ENCODE peak calls at places on chromosomes 5 and 9, in ten cellular contexts. P, A, X, K, Y, Q, N, Z, E and S are unnamed samples.

GRCh38 chr5:177419045-177419444 is 7.4 kb upstream of the GRK6 start:
- DNase-seq in X (no peak), Z (peak), Y (no peak), A (peak), K (no peak), Q (no peak), E (no peak), P (no peak), N (no peak), S (no peak)

GRCh38 chr5:65209341-65209740 is 272.4 kb downstream of the ADAMTS6 start:
- DNase-seq in E (no peak), K (peak), A (peak), Q (no peak), P (no peak), N (no peak), Y (no peak), Z (peak), X (no peak), S (no peak)

GRCh38 chr5:148229840-148230239 is 8.5 kb upstream of the MARCOL start:
- DNase-seq in Q (no peak), Z (no peak), N (no peak), X (no peak), K (no peak), P (no peak), Y (no peak), E (no peak), A (no peak), S (no peak)

GRCh38 chr9:137550958-137551655 is 572 bp upstream of the MRPL41 start:
- DNase-seq in K (no peak), Y (peak), E (no peak), P (no peak), A (peak), X (no peak), Q (no peak), Z (no peak), N (no peak), S (no peak)

GRCh38 chr5:3862906-3863305 is 267.3 kb downstream of the IRX1 start:
- DNase-seq in A (no peak), Y (no peak), Z (no peak), N (no peak), P (no peak), Q (no peak), X (no peak), K (no peak), E (no peak), S (no peak)

GRCh38 chr9:69579032-69579748 is 93.0 kb downstream of the APBA1 start:
- DNase-seq in P (no peak), K (no peak), Y (no peak), A (no peak), Z (no peak), Q (no peak), X (no peak), N (no peak), E (no peak), S (no peak)

GRCh38 chr5:137563646-137564474 is 64.7 kb upstream of the SPOCK1 start:
- DNase-seq in A (no peak), Z (peak), X (no peak), Y (no peak), P (no peak), N (no peak), E (no peak), Q (no peak), K (peak), S (no peak)

GRCh38 chr5:35029333-35029732 is 18.4 kb downstream of the AGXT2 start:
- DNase-seq in P (no peak), Y (no peak), E (no peak), X (no peak), K (no peak), N (no peak), A (no peak), Z (no peak), Q (no peak), S (no peak)

GRCh38 chr5:378301-378891 is 56.9 kb downstream of the AHRR start:
- DNase-seq in Z (no peak), E (peak), Y (no peak), K (no peak), Q (peak), A (no peak), X (no peak), P (no peak), N (peak), S (no peak)

GRCh38 chr5:124806857-124807196 is 60.4 kb upstream of the ZNF608 start:
- DNase-seq in P (no peak), Y (no peak), E (no peak), Z (no peak), K (no peak), X (no peak), Q (no peak), N (no peak), A (no peak), S (no peak)

GRCh38 chr5:88159591-88159990 is 109.1 kb downstream of the TMEM161B start:
- DNase-seq in Q (no peak), E (no peak), P (no peak), N (no peak), X (no peak), Z (no peak), A (no peak), K (no peak), Y (no peak), S (no peak)

GRCh38 chr9:112586600-112587155 is 100.1 kb downstream of the KIAA1958 start:
- DNase-seq in E (no peak), P (no peak), A (peak), Z (no peak), K (no peak), N (no peak), Q (no peak), Y (no peak), X (no peak), S (no peak)

GRCh38 chr9:134484479-134484878 is 157.1 kb upstream of the COL5A1 start:
- DNase-seq in A (no peak), X (no peak), N (no peak), E (no peak), P (no peak), K (no peak), Z (no peak), Y (peak), Q (no peak), S (no peak)

GRCh38 chr5:41637869-41638268 is 127.5 kb upstream of the PLCXD3 start:
- DNase-seq in P (no peak), X (no peak), A (no peak), Z (no peak), Q (no peak), Y (no peak), E (no peak), N (no peak), K (no peak), S (no peak)
- TF ChIP-seq CTCF in P (no peak), X (no peak), A (peak), Z (peak), Q (peak), Y (no peak), E (peak), N (no peak), K (no peak), S (no peak)

GRCh38 chr5:151924564-151925395 is at the start of gene GLRA1:
- DNase-seq in X (no peak), Z (no peak), K (no peak), Q (peak), A (peak), Y (peak), N (peak), E (peak), P (no peak), S (no peak)

GRCh38 chr5:151917931-151918330 is 6.7 kb downstream of the GLRA1 start:
- DNase-seq in Q (no peak), E (no peak), N (no peak), P (no peak), K (no peak), Y (no peak), X (no peak), A (no peak), Z (no peak), S (no peak)

GRCh38 chr5:151926186-151926585 is 1.5 kb upstream of the GLRA1 start:
- DNase-seq in Y (no peak), N (no peak), A (no peak), K (no peak), Q (no peak), E (no peak), P (no peak), X (no peak), Z (no peak), S (no peak)

GRCh38 chr5:151925396-151925750 is 722 bp upstream of the GLRA1 start:
- DNase-seq in Q (no peak), Y (no peak), N (no peak), K (no peak), E (no peak), Z (no peak), A (no peak), P (no peak), X (no peak), S (no peak)

DNA sequence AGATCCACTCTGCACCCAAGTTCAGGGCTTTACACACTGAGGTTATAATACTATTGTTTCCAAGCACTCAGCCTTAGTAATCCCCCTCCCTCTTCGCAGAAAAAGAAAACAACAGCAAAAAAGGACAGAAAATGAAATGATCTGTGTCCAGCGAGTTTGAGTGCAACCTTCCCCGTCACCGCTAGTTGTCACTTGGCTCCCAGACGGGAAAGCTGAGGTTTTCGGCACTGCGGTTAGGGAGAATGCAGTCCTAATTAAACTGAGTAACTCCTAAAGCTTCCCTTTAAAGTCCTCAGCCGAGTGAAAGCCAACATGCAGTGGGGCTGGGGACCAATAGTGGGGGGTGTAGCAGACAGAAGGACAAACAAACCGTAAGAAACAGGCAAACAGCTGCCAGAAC is 786 bp downstream of the GLRA1 start:
- DNase-seq in X (no peak), A (no peak), Q (no peak), Z (no peak), K (no peak), N (no peak), Y (no peak), E (peak), P (no peak), S (no peak)
- TF ChIP-seq CTCF in X (no peak), A (no peak), Q (peak), Z (peak), K (no peak), N (no peak), Y (no peak), E (peak), P (no peak), S (no peak)

GRCh38 chr9:23088932-23089364 is 642.3 kb downstream of the DMRTA1 start:
- DNase-seq in K (no peak), P (no peak), Y (peak), E (peak), N (no peak), Q (no peak), X (no peak), Z (no peak), A (no peak), S (no peak)
- TF ChIP-seq CTCF in K (no peak), P (no peak), Y (no peak), E (peak), N (no peak), Q (peak), X (no peak), Z (no peak), A (peak), S (no peak)

DNA sequence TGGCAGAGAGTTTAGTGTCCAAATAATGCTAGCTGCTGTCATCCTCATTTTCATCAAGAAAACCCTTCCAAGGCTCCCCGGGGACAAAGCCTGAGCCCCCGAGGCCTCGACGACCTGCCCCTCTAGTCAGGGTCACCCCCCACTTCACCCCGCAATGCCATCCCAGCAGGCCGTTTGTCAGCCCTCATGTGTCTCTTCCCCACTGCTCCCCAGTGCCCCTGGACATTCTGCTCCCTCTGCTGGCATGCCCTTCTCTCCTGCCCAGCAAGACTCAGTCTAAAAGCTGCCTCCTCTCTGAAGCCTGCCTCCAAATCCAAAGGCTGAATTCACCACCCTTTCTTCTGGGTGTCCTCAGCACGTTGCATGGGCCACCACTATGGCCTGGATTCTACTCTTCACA is 59.3 kb downstream of the PAX5 start:
- DNase-seq in N (no peak), X (no peak), Y (no peak), A (no peak), Q (peak), E (peak), P (no peak), Z (no peak), K (no peak), S (no peak)
- TF ChIP-seq CTCF in N (no peak), X (no peak), Y (no peak), A (no peak), Q (no peak), E (peak), P (no peak), Z (peak), K (no peak), S (no peak)

DNA sequence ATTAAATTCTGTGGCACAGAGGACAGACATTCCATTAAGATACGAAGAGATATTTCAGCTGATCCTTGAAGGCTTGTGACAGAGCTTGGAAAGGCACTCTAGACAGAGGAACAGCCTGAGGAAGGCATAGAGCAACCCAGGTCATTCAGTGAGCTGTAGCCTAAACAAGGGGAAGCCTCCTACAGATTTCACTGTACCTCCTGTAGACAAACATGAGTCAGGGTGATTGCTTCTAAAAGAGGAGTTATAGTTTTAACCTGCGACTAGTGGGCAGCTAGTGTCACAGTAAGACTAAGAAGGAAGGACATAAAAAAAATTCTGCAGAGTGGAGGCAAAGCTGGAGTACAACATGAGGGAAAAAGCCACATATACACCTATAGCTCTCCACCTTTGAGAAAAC is 43.5 kb upstream of the ANKDD1B start:
- DNase-seq in K (no peak), E (no peak), A (no peak), P (no peak), Z (no peak), Y (no peak), Q (no peak), X (no peak), N (peak), S (no peak)
- TF ChIP-seq CTCF in K (no peak), E (no peak), A (no peak), P (no peak), Z (no peak), Y (no peak), Q (no peak), X (no peak), N (no peak), S (no peak)

DNA sequence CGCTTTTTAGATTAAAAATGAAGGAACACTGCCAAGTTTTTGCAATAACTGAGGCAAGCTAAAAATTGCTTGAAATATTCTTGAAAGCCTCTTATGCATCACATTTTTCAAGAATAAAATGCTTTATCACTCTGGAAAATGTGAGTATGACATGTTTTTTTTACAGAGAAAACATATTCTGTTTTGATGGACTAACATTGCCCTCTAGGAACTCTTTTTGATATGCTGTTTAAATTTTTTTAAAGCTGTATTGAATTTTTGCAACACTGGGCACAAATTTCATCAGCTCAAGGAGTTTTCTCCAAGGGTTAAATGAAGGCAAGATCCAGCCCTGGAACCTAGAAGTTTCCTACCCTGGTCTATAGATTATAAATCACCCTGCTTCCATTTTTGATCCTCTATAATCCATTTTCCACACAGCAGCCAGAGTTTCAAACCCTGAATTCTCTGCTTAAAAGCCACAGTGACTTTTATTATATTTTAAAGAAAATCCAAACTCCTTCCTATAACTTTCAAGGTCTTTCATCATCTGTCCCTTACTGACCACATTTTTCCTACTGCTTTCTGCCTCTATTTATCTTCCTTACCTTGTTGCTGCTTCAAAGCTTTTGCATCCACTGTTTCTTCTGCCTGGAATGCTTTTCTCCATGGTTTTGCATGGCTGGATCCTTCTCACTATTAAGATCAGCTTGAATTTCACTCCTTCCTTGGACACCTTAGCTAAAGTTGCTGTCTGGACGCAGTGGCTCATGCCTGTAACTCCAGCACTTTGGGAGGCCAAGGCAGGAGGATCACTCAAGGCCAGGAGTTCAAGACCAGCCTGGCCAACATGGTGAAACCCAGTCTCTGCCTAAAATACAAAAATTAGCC is 60.9 kb downstream of the IL31RA start:
- DNase-seq in Z (peak), N (no peak), Y (no peak), P (no peak), A (no peak), K (no peak), E (no peak), X (no peak), Q (no peak), S (no peak)
- TF ChIP-seq CTCF in Z (peak), N (no peak), Y (no peak), P (no peak), A (no peak), K (no peak), E (no peak), X (no peak), Q (no peak), S (no peak)

GRCh38 chr9:19231126-19232035 is 888 bp downstream of the DENND4C start:
- DNase-seq in A (no peak), E (no peak), Q (no peak), K (no peak), N (peak), P (no peak), X (no peak), Z (no peak), Y (no peak), S (no peak)

GRCh38 chr9:19233344-19233743 is 2.9 kb downstream of the DENND4C start:
- DNase-seq in Q (no peak), Z (no peak), N (no peak), Y (no peak), P (no peak), X (no peak), A (no peak), E (no peak), K (no peak), S (no peak)

GRCh38 chr9:19230356-19231125 is at the start of gene DENND4C:
- DNase-seq in P (peak), N (peak), K (no peak), A (peak), E (peak), Z (peak), X (peak), Y (peak), Q (peak), S (peak)

GRCh38 chr9:19232117-19232829 is 1.8 kb downstream of the DENND4C start:
- DNase-seq in X (no peak), P (no peak), Q (no peak), Z (no peak), K (no peak), Y (no peak), E (no peak), N (no peak), A (no peak), S (no peak)

DNA sequence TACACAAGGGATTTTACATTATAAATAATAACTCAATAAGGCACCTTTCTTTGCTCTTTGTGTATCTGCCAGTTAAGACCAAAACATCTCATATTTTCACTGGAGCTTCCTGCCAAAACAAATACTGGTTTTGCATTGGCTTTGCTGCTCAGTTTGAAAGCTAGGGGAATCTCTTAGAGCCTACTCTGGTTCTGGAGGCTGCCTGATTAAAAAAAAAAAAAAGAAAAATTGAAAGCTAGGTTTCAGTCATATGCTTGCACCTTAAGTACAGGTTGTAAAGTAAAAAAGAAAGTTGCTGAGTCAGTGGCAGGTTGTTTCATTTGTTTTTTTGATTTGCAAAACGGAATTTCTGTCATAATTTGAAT is 2.3 kb downstream of the DENND4C start:
- DNase-seq in Z (peak), X (no peak), Q (no peak), Y (no peak), N (no peak), K (no peak), E (no peak), A (no peak), P (no peak), S (no peak)
- TF ChIP-seq CTCF in Z (no peak), X (no peak), Q (no peak), Y (no peak), N (no peak), K (no peak), E (no peak), A (peak), P (no peak), S (no peak)

GRCh38 chr5:142924135-142924883 is 154.1 kb downstream of the ARHGAP26 start:
- DNase-seq in Q (no peak), E (no peak), K (no peak), N (peak), A (no peak), P (no peak), Z (no peak), Y (no peak), X (no peak), S (no peak)
- TF ChIP-seq CTCF in Q (peak), E (peak), K (peak), N (no peak), A (peak), P (no peak), Z (peak), Y (no peak), X (no peak), S (no peak)